ENCODE peak calls at places on chromosomes 13 and 19, in five cellular contexts. L, U, M, I and J are unnamed samples.
A peak's percentile ranks its signal among the peaks of the same experiment; 100 is the strongest.

GRCh38 chr13:36344886-36345437 is 1.2 kb downstream of the SPART start:
- DNase-seq in L (no peak), U (no peak), M (no peak), I (no peak), J (no peak)

GRCh38 chr19:12801466-12802266 is at the start of the genes PRDX2 and THSD8:
- DNase-seq in L (peak; percentile 91), U (peak; percentile 92), M (peak; percentile 68), I (peak; percentile 89), J (peak; percentile 75)

GRCh38 chr13:93476175-93476574 is 249.6 kb downstream of the GPC6 start:
- DNase-seq in L (no peak), U (no peak), M (peak; percentile 87), I (peak; percentile 82), J (no peak)

GRCh38 chr19:46665072-46665471 is 4.1 kb upstream of the DACT3 start:
- DNase-seq in L (no peak), U (no peak), M (no peak), I (no peak), J (no peak)

GRCh38 chr19:17953316-17953801 is 13.5 kb upstream of the KCNN1 start:
- DNase-seq in L (no peak), U (no peak), M (no peak), I (no peak), J (no peak)

GRCh38 chr19:31316201-31316951 is 32.9 kb downstream of the TSHZ3 start:
- DNase-seq in L (no peak), U (no peak), M (peak; percentile 82), I (no peak), J (no peak)

GRCh38 chr19:53519431-53519830 is 18.5 kb upstream of the ZNF331 start:
- DNase-seq in L (no peak), U (no peak), M (no peak), I (no peak), J (no peak)

GRCh38 chr19:3423183-3423829 is 56.9 kb downstream of the NFIC start:
- DNase-seq in L (no peak), U (no peak), M (no peak), I (no peak), J (no peak)

GRCh38 chr19:28542394-28543243 is 670.3 kb downstream of the UQCRFS1 start:
- DNase-seq in L (no peak), U (no peak), M (no peak), I (no peak), J (no peak)

GRCh38 chr19:5080809-5081208 is 111.9 kb downstream of the KDM4B start:
- DNase-seq in L (no peak), U (no peak), M (no peak), I (no peak), J (no peak)

GRCh38 chr19:2394669-2395292 is 32.6 kb downstream of the TIMM13 start:
- DNase-seq in L (peak; percentile 74), U (no peak), M (no peak), I (no peak), J (no peak)

GRCh38 chr13:19586904-19587634 is 25.7 kb upstream of the TPTE2 start:
- DNase-seq in L (no peak), U (peak; percentile 68), M (peak; percentile 16), I (peak; percentile 87), J (peak; percentile 63)

GRCh38 chr13:61255035-61255796 is 160.4 kb downstream of the PCDH20 start:
- DNase-seq in L (no peak), U (no peak), M (peak; percentile 6), I (peak; percentile 40), J (no peak)

GRCh38 chr13:112229992-112230872 is 145.9 kb upstream of the SPACA7 start:
- DNase-seq in L (no peak), U (peak; percentile 16), M (no peak), I (no peak), J (no peak)

DNA sequence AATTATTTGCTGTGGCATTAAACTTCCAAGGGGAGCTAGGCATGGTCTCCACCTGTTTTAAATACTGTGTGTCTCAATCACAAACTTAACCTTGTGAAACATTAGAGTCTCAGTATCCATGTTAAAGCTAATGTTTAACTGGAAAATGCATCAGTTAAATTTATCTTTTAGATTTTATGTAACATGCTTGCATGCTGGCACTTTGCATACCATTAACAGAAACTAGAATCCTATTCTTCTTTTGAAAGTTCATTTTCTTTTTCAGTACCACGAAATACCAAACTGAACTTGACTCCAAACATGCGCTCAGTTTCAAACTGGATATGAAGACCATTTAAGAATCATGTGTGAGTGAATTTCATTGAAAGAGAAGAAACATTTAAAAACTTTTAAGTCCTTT is 328.9 kb upstream of the SLC10A2 start:
- DNase-seq in L (no peak), U (no peak), M (no peak), I (no peak), J (no peak)
- H3K27ac ChIP-seq in L (no peak overlapping the region), U (no peak overlapping the region), M (no peak overlapping the region), I (no peak overlapping the region), J (no peak overlapping the region)

DNA sequence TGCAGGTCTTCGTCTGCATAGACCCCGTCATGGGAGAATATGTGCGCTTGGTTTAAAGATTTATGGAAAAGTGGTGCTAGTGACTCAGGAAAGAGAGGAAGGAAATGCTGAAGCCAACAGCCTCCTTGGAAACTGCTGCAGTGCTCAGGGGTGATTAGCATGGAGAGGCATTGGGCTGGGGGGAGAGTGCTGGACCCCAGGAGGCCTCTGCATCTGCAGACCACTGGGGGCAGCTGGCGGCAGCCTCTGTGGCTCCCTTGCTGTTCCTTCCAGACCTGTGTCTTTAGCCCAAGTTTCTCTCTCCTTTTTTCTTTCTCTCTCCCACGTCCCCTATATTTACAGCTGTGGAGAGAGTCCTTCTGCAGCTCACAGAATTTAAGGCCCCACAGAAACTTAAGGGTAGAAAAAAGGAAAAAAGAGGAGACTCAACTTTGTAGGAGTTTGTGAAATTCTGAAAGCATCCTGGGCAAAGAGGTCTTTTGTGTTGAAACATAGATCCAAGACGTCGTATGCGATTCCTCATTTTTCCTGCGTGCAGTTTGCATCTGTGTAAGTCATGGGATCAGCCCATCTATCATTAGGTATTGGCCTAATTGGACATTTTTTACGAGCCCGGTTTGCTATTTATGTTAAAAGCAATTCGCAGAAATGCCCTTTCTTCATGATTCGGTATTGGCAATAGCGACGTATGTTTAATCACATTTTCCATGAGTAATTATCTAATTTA is 116.2 kb upstream of the ZNF536 start:
- DNase-seq in L (no peak), U (no peak), M (no peak), I (no peak), J (no peak)
- TF ChIP-seq CTCF in L (no peak), U (no peak), M (no peak), I (no peak), J (no peak)

DNA sequence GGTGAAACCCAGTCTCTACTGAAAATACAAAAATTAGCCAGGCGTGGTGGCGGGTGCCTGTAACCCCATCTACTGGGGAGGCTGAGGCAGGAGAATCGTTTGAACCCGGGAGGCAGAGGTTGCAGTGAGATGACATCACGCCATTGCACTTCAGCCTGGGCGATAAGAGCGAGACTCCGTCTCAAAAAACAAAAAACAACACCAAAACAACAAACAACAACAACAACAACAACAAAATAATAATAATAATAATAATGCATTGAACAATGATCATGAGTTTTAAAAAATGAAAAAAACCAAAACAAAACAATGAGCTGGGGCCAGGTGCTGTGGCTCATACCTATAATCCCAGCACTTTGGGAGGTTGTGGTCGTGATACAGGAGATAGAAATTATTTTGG is 23.1 kb upstream of the HOMER3 start:
- DNase-seq in L (no peak), U (no peak), M (no peak), I (no peak), J (no peak)
- H3K9me3 ChIP-seq in L (no peaks in the 10 kb centered on the region), U (no peaks in the 10 kb centered on the region), M (no peaks in the 10 kb centered on the region), I (no peaks in the 10 kb centered on the region), J (no peaks in the 10 kb centered on the region)

GRCh38 chr19:11420429-11420893 is 1.3 kb upstream of the RGL3 start:
- DNase-seq in L (no peak), U (no peak), M (peak; percentile 52), I (no peak), J (no peak)
- H3K27ac ChIP-seq in L (peak overlapping the region; percentile 25), U (peak overlapping the region; percentile 11), M (no peak overlapping the region), I (no peak overlapping the region), J (no peak overlapping the region)

GRCh38 chr13:70613295-70613694 is 505.0 kb upstream of the KLHL1 start:
- DNase-seq in L (no peak), U (no peak), M (peak; percentile 28), I (peak; percentile 35), J (no peak)
- TF ChIP-seq CTCF in L (no peak), U (no peak), M (peak; percentile 50), I (peak; percentile 63), J (no peak)

GRCh38 chr13:27925220-27925991 is 5.6 kb downstream of the PDX1 start:
- DNase-seq in L (no peak), U (no peak), M (no peak), I (no peak), J (no peak)
- H3K9me3 ChIP-seq in L (no peaks in the 10 kb centered on the region), U (no peaks in the 10 kb centered on the region), M (no peaks in the 10 kb centered on the region), I (no peaks in the 10 kb centered on the region), J (no peaks in the 10 kb centered on the region)

DNA sequence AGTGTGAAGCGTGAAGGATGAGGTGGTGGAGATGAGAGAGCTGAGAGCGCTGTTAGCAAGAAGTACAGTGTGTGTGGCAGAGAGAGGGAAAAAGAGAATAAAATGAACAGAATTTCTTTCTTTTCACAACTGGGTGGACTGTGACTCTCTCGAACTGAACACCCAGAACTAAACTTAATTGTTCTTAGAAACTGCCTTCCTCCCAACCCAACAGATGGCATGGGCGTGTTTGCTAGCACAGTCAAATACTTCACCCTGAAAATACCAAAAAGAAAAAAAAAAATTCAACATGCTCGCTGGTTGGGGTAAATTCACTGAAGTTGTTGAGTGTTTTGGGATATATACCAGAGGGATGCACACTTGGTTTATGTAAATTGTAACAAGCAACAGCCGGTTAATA is 116.1 kb downstream of the ZIC5 start:
- DNase-seq in L (no peak), U (no peak), M (no peak), I (no peak), J (no peak)
- H3K27ac ChIP-seq in L (no peak overlapping the region), U (no peak overlapping the region), M (no peak overlapping the region), I (no peak overlapping the region), J (no peak overlapping the region)

GRCh38 chr13:32031815-32032345 is 306 bp downstream of the FRY start:
- DNase-seq in L (no peak), U (no peak), M (peak; percentile 17), I (no peak), J (no peak)

GRCh38 chr13:32033744-32034143 is 2.2 kb downstream of the FRY start:
- DNase-seq in L (no peak), U (no peak), M (no peak), I (no peak), J (no peak)

GRCh38 chr13:32029684-32030083 is 1.9 kb upstream of the FRY start:
- DNase-seq in L (no peak), U (no peak), M (no peak), I (no peak), J (no peak)

GRCh38 chr13:32032780-32033179 is 1.2 kb downstream of the FRY start:
- DNase-seq in L (no peak), U (no peak), M (no peak), I (no peak), J (no peak)

DNA sequence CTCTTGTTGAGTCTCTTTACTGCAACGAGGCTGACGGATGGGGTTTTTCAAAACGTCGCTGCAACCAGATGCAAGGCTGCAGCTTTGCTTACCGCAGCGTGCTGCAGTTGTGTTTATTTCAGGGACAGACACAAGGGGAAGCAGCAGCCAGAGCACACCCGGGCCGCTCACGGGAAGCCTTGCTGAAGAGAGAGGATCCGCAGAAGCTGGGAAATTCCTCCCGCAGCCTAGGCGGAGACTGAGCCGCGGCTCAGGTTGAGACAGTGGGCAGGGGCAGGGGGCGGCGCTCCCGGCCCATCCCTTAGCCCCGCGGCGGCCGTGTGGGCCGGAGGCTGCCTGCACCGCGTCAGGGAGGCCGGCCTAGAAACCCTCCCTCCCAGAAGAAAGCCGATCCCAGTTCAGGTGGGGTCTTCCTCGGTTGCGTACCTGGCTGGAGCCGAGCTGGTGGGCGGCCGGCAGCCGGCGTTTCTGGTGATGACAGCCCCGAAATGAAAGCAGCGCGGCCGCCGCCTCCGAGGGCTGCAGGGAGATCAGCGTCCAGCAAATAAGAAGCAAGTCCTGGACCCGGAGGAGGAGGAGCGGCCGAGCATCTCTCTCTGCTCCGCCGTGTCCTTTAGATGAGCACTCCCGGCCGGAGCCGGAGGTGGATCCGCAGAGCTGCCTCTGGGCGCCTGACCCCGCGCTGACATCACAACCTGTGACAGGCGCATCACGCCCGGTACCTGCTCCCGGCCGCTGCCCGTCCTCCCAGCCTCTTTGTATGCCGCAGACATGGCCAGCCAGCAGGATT is at the start of gene FRY:
- DNase-seq in L (peak; percentile 68), U (peak; percentile 78), M (peak; percentile 56), I (peak; percentile 62), J (peak; percentile 15)
- TF ChIP-seq CTCF in L (no peak), U (no peak), M (no peak), I (no peak), J (peak; percentile 8)